ENCODE peak calls at places on chromosome 20, in six cellular contexts. One of them, this sample, is unnamed.

GRCh38 chr20:49483706-49484101 is 1.2 kb upstream of the KCNB1 start:
- DNase-seq in transverse colon: no peak
- DNase-seq in PC-3: no peak
- DNase-seq in right atrium auricular region: no peak
- DNase-seq in pancreas: no peak
- DNase-seq in glutamatergic neuron: peak
- DNase-seq in this sample: peak

GRCh38 chr20:33808388-33808787 is 2.8 kb upstream of the CHMP4B start:
- DNase-seq in transverse colon: no peak
- DNase-seq in PC-3: no peak
- DNase-seq in right atrium auricular region: no peak
- DNase-seq in pancreas: no peak
- DNase-seq in glutamatergic neuron: no peak
- DNase-seq in this sample: no peak

GRCh38 chr20:49256261-49256660 is 21.6 kb downstream of the ZNFX1 start:
- DNase-seq in transverse colon: no peak
- DNase-seq in PC-3: no peak
- DNase-seq in right atrium auricular region: peak
- DNase-seq in pancreas: no peak
- DNase-seq in glutamatergic neuron: no peak
- DNase-seq in this sample: no peak

GRCh38 chr20:54928564-54928963 is 453.2 kb downstream of the DOK5 start:
- DNase-seq in transverse colon: no peak
- DNase-seq in PC-3: no peak
- DNase-seq in right atrium auricular region: no peak
- DNase-seq in pancreas: no peak
- DNase-seq in glutamatergic neuron: no peak
- DNase-seq in this sample: no peak

GRCh38 chr20:41394931-41395668 is 28.5 kb upstream of the EMILIN3 start:
- DNase-seq in transverse colon: no peak
- DNase-seq in PC-3: no peak
- DNase-seq in right atrium auricular region: peak
- DNase-seq in pancreas: no peak
- DNase-seq in glutamatergic neuron: no peak
- DNase-seq in this sample: no peak

GRCh38 chr20:33791959-33792597 is 19.1 kb upstream of the CHMP4B start:
- DNase-seq in transverse colon: peak
- DNase-seq in PC-3: peak
- DNase-seq in right atrium auricular region: no peak
- DNase-seq in pancreas: peak
- DNase-seq in glutamatergic neuron: peak
- DNase-seq in this sample: peak

GRCh38 chr20:44362466-44362940 is 7.0 kb downstream of the HNF4A start:
- DNase-seq in transverse colon: no peak
- DNase-seq in PC-3: no peak
- DNase-seq in right atrium auricular region: no peak
- DNase-seq in pancreas: no peak
- DNase-seq in glutamatergic neuron: no peak
- DNase-seq in this sample: no peak

GRCh38 chr20:57450419-57450818 is 59.2 kb downstream of the RBM38 start:
- DNase-seq in transverse colon: peak
- DNase-seq in PC-3: peak
- DNase-seq in right atrium auricular region: no peak
- DNase-seq in pancreas: no peak
- DNase-seq in glutamatergic neuron: no peak
- DNase-seq in this sample: peak

GRCh38 chr20:48697845-48698491 is 129.8 kb downstream of the PREX1 start:
- DNase-seq in transverse colon: peak
- DNase-seq in PC-3: peak
- DNase-seq in right atrium auricular region: no peak
- DNase-seq in pancreas: peak
- DNase-seq in glutamatergic neuron: no peak
- DNase-seq in this sample: no peak

GRCh38 chr20:23153696-23154341 is 67.7 kb upstream of the CD93 start:
- DNase-seq in transverse colon: no peak
- DNase-seq in PC-3: no peak
- DNase-seq in right atrium auricular region: peak
- DNase-seq in pancreas: no peak
- DNase-seq in glutamatergic neuron: no peak
- DNase-seq in this sample: no peak

GRCh38 chr20:15619341-15619740 is 953.9 kb downstream of the KIF16B start:
- DNase-seq in transverse colon: no peak
- DNase-seq in PC-3: no peak
- DNase-seq in right atrium auricular region: no peak
- DNase-seq in pancreas: no peak
- DNase-seq in glutamatergic neuron: no peak
- DNase-seq in this sample: no peak

GRCh38 chr20:2593756-2594155 is 57.4 kb downstream of the TMC2 start:
- DNase-seq in transverse colon: no peak
- DNase-seq in PC-3: no peak
- DNase-seq in right atrium auricular region: no peak
- DNase-seq in pancreas: no peak
- DNase-seq in glutamatergic neuron: no peak
- DNase-seq in this sample: no peak

GRCh38 chr20:58026361-58026760 is 202.1 kb downstream of the ANKRD60 start:
- DNase-seq in transverse colon: no peak
- DNase-seq in PC-3: no peak
- DNase-seq in right atrium auricular region: no peak
- DNase-seq in pancreas: no peak
- DNase-seq in glutamatergic neuron: no peak
- DNase-seq in this sample: no peak

GRCh38 chr20:58605292-58606065 is 45.6 kb upstream of the STX16 start:
- DNase-seq in transverse colon: no peak
- DNase-seq in PC-3: no peak
- DNase-seq in right atrium auricular region: no peak
- DNase-seq in pancreas: no peak
- DNase-seq in glutamatergic neuron: peak
- DNase-seq in this sample: no peak

GRCh38 chr20:49384437-49385434 is 97.7 kb downstream of the KCNB1 start:
- DNase-seq in transverse colon: peak
- DNase-seq in PC-3: peak
- DNase-seq in right atrium auricular region: peak
- DNase-seq in pancreas: peak
- DNase-seq in glutamatergic neuron: peak
- DNase-seq in this sample: peak

GRCh38 chr20:56422131-56422823 is 10.2 kb downstream of the CASS4 start:
- DNase-seq in transverse colon: no peak
- DNase-seq in PC-3: peak
- DNase-seq in right atrium auricular region: no peak
- DNase-seq in pancreas: no peak
- DNase-seq in glutamatergic neuron: no peak
- DNase-seq in this sample: no peak

GRCh38 chr20:41167481-41168253 is 30.3 kb downstream of the PLCG1 start:
- DNase-seq in transverse colon: peak
- DNase-seq in PC-3: no peak
- DNase-seq in right atrium auricular region: no peak
- DNase-seq in pancreas: no peak
- DNase-seq in glutamatergic neuron: no peak
- DNase-seq in this sample: no peak

GRCh38 chr20:44033873-44034272 is 119.2 kb downstream of the TOX2 start:
- DNase-seq in transverse colon: no peak
- DNase-seq in PC-3: no peak
- DNase-seq in right atrium auricular region: peak
- DNase-seq in pancreas: no peak
- DNase-seq in glutamatergic neuron: no peak
- DNase-seq in this sample: no peak

GRCh38 chr20:12591949-12592470 is 416.8 kb upstream of the SPTLC3 start:
- DNase-seq in transverse colon: no peak
- DNase-seq in PC-3: no peak
- DNase-seq in right atrium auricular region: no peak
- DNase-seq in pancreas: no peak
- DNase-seq in glutamatergic neuron: no peak
- DNase-seq in this sample: no peak

GRCh38 chr20:23586735-23587525 is 18.6 kb upstream of the CST9L start:
- DNase-seq in transverse colon: no peak
- DNase-seq in PC-3: no peak
- DNase-seq in right atrium auricular region: peak
- DNase-seq in pancreas: no peak
- DNase-seq in glutamatergic neuron: no peak
- DNase-seq in this sample: no peak

GRCh38 chr20:32343438-32343837 is 14.7 kb upstream of the ASXL1 start:
- DNase-seq in transverse colon: no peak
- DNase-seq in PC-3: peak
- DNase-seq in right atrium auricular region: no peak
- DNase-seq in pancreas: no peak
- DNase-seq in glutamatergic neuron: no peak
- DNase-seq in this sample: no peak

GRCh38 chr20:61859712-61860111 is 206.0 kb downstream of the TAF4 start:
- DNase-seq in transverse colon: no peak
- DNase-seq in PC-3: no peak
- DNase-seq in right atrium auricular region: no peak
- DNase-seq in pancreas: no peak
- DNase-seq in glutamatergic neuron: no peak
- DNase-seq in this sample: no peak

GRCh38 chr20:1508576-1508975 is 17.4 kb upstream of the SIRPB2 start:
- DNase-seq in transverse colon: no peak
- DNase-seq in PC-3: peak
- DNase-seq in right atrium auricular region: no peak
- DNase-seq in pancreas: no peak
- DNase-seq in glutamatergic neuron: no peak
- DNase-seq in this sample: no peak
- TF ChIP-seq CTCF in transverse colon: no peak
- TF ChIP-seq CTCF in PC-3: no peak
- TF ChIP-seq CTCF in right atrium auricular region: no peak
- TF ChIP-seq CTCF in pancreas: no peak
- TF ChIP-seq CTCF in glutamatergic neuron: no peak
- TF ChIP-seq CTCF in this sample: no peak

GRCh38 chr20:38256966-38257365 is 3.6 kb downstream of the KIAA1755 start:
- DNase-seq in transverse colon: no peak
- DNase-seq in PC-3: no peak
- DNase-seq in right atrium auricular region: no peak
- DNase-seq in pancreas: no peak
- DNase-seq in glutamatergic neuron: no peak
- DNase-seq in this sample: no peak
- TF ChIP-seq CTCF in transverse colon: no peak
- TF ChIP-seq CTCF in PC-3: no peak
- TF ChIP-seq CTCF in right atrium auricular region: no peak
- TF ChIP-seq CTCF in pancreas: no peak
- TF ChIP-seq CTCF in glutamatergic neuron: no peak
- TF ChIP-seq CTCF in this sample: no peak

GRCh38 chr20:50743087-50743486 is 11.7 kb downstream of the PARD6B start:
- DNase-seq in transverse colon: no peak
- DNase-seq in PC-3: no peak
- DNase-seq in right atrium auricular region: no peak
- DNase-seq in pancreas: no peak
- DNase-seq in glutamatergic neuron: no peak
- DNase-seq in this sample: no peak

GRCh38 chr20:50745634-50746137 is 14.3 kb downstream of the PARD6B start:
- DNase-seq in transverse colon: peak
- DNase-seq in PC-3: peak
- DNase-seq in right atrium auricular region: peak
- DNase-seq in pancreas: no peak
- DNase-seq in glutamatergic neuron: no peak
- DNase-seq in this sample: no peak

GRCh38 chr20:50746138-50746940 is 15.0 kb downstream of the PARD6B start:
- DNase-seq in transverse colon: no peak
- DNase-seq in PC-3: no peak
- DNase-seq in right atrium auricular region: no peak
- DNase-seq in pancreas: no peak
- DNase-seq in glutamatergic neuron: no peak
- DNase-seq in this sample: no peak

GRCh38 chr20:50747275-50747674 is 15.9 kb downstream of the PARD6B start:
- DNase-seq in transverse colon: no peak
- DNase-seq in PC-3: no peak
- DNase-seq in right atrium auricular region: no peak
- DNase-seq in pancreas: no peak
- DNase-seq in glutamatergic neuron: no peak
- DNase-seq in this sample: no peak

DNA sequence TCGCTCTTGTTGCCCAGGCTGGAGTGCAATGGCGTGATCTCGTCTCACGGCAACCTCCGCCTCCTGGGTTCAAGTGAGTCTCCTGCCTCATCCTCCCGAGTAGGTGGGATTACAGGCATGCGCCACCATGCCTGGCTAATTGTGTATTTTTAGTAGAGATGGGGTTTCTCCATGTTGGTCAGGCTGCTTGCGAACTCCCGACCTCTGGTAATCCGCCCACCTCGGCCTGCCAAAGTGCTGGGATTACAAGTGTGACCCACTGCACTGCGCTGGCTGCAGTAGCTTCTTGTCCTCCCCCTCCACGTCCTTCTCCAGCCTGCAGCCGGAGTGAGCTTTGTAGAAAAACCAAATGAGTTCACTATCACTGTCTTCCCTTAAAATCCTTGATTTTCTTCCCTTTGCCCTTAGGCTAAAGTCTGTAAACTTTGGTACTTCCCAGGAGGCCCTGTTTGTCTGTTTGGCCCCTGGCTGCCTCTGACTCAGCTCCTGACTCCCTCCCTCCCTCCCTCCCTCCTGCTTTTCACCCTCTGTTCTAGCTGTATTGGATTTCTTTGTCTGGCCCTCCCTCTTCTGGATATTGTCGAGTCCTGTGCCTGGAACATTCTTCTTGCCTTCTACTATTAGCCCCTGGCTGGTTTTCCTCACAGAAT is 12.9 kb downstream of the PARD6B start:
- DNase-seq in transverse colon: peak
- DNase-seq in PC-3: peak
- DNase-seq in right atrium auricular region: peak
- DNase-seq in pancreas: peak
- DNase-seq in glutamatergic neuron: no peak
- DNase-seq in this sample: peak
- TF ChIP-seq CTCF in transverse colon: peak
- TF ChIP-seq CTCF in PC-3: peak
- TF ChIP-seq CTCF in right atrium auricular region: peak
- TF ChIP-seq CTCF in pancreas: no peak
- TF ChIP-seq CTCF in glutamatergic neuron: no peak
- TF ChIP-seq CTCF in this sample: no peak

GRCh38 chr20:4569882-4570281 is 151.8 kb upstream of the PRND start:
- DNase-seq in transverse colon: no peak
- DNase-seq in PC-3: no peak
- DNase-seq in right atrium auricular region: no peak
- DNase-seq in pancreas: no peak
- DNase-seq in glutamatergic neuron: no peak
- DNase-seq in this sample: no peak

GRCh38 chr20:4567172-4567571 is 154.5 kb upstream of the PRND start:
- DNase-seq in transverse colon: no peak
- DNase-seq in PC-3: no peak
- DNase-seq in right atrium auricular region: no peak
- DNase-seq in pancreas: no peak
- DNase-seq in glutamatergic neuron: no peak
- DNase-seq in this sample: no peak

GRCh38 chr20:4568560-4568959 is 153.1 kb upstream of the PRND start:
- DNase-seq in transverse colon: no peak
- DNase-seq in PC-3: no peak
- DNase-seq in right atrium auricular region: no peak
- DNase-seq in pancreas: no peak
- DNase-seq in glutamatergic neuron: no peak
- DNase-seq in this sample: no peak

GRCh38 chr20:4571759-4572531 is 149.8 kb upstream of the PRND start:
- DNase-seq in transverse colon: no peak
- DNase-seq in PC-3: peak
- DNase-seq in right atrium auricular region: no peak
- DNase-seq in pancreas: no peak
- DNase-seq in glutamatergic neuron: no peak
- DNase-seq in this sample: no peak

DNA sequence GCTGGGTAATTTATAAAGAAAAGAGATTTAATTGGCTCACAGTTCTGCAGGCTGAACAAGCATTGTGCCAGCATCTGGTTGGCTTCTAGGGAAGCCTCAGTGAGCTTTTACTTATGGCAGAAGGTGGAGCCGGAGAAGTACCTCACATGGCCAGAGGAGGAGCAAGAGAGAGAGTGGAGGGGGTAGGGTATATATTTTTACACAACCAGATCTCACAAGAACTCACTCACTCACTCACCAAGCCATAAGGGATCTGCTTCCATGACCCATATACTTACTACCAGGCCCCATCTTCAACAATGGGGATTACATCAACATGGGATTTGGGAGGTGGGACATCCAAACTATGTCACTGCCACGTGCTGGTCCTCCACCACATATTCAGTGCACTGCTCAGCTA is 152.6 kb upstream of the PRND start:
- DNase-seq in transverse colon: no peak
- DNase-seq in PC-3: no peak
- DNase-seq in right atrium auricular region: no peak
- DNase-seq in pancreas: no peak
- DNase-seq in glutamatergic neuron: peak
- DNase-seq in this sample: peak
- TF ChIP-seq CTCF in transverse colon: no peak
- TF ChIP-seq CTCF in PC-3: peak
- TF ChIP-seq CTCF in right atrium auricular region: no peak
- TF ChIP-seq CTCF in pancreas: no peak
- TF ChIP-seq CTCF in glutamatergic neuron: peak
- TF ChIP-seq CTCF in this sample: peak